ENCODE peak calls at places on chromosomes 3 and 15, in six cellular contexts. B, Q, J, K, H and C are unnamed samples.

GRCh38 chr3:36907911-36908646 is 36.8 kb downstream of the TRANK1 start:
- DNase-seq in J (no peak), H (peak), Q (peak), B (peak), K (peak), C (peak)

GRCh38 chr3:167691366-167691765 is 37.6 kb upstream of the WDR49 start:
- DNase-seq in H (no peak), K (no peak), B (no peak), J (no peak), Q (no peak), C (no peak)

GRCh38 chr3:152183473-152183872 is 85.3 kb upstream of the MBNL1 start:
- DNase-seq in B (peak), J (peak), Q (no peak), K (no peak), H (peak), C (peak)

GRCh38 chr15:52262364-52262763 is 33.2 kb downstream of the MYO5C start:
- DNase-seq in J (no peak), K (no peak), H (peak), Q (no peak), B (peak), C (no peak)

GRCh38 chr3:65030847-65031463 is 343.2 kb upstream of the ADAMTS9 start:
- DNase-seq in H (peak), B (peak), K (peak), J (no peak), Q (no peak), C (peak)

GRCh38 chr3:21942328-21942727 is 191.3 kb upstream of the ZNF385D start:
- DNase-seq in K (no peak), Q (no peak), B (peak), J (no peak), H (peak), C (peak)

GRCh38 chr3:10008588-10009344 is 17.5 kb upstream of the FANCD2 start:
- DNase-seq in H (peak), Q (peak), B (peak), K (peak), J (peak), C (peak)

GRCh38 chr15:67937153-67937761 is 97.4 kb upstream of the RNU6-1 start:
- DNase-seq in K (no peak), J (no peak), H (no peak), Q (no peak), B (no peak), C (no peak)

GRCh38 chr15:95440712-95441111 is 889.8 kb upstream of the NR2F2 start:
- DNase-seq in J (no peak), Q (no peak), H (peak), B (peak), K (no peak), C (no peak)

GRCh38 chr3:160227389-160227788 is 2.2 kb downstream of the C3orf80 start:
- DNase-seq in K (no peak), Q (no peak), B (no peak), J (no peak), H (no peak), C (no peak)

GRCh38 chr3:36701249-36701572 is 63.1 kb downstream of the DCLK3 start:
- DNase-seq in Q (no peak), K (no peak), B (no peak), J (no peak), H (no peak), C (no peak)

DNA sequence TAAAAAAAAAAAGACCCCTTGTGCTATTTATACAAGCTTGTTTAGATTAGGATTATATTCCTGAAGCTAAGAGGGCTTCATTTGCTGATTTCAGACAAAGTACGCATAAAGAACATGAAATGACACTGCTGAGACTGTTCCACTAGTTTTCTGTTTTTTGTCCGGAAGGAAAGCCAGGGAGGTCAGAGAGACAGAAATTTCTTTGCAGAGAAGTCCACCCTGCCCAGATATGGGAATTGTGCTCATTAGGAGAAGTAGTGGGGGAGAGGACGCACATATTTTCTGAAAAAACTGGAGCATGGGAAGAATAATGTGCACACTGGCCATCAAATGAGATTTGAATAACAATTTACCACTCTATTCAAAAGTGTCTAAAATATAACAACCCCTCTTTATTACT is 220.9 kb upstream of the ICE2 start:
- DNase-seq in K (no peak), J (no peak), Q (no peak), H (no peak), B (no peak), C (no peak)
- TF ChIP-seq CTCF in K (no peak), J (no peak), Q (no peak), H (no peak), B (no peak), C (no peak)

GRCh38 chr3:107238787-107239186 is 138.5 kb upstream of the CCDC54 start:
- DNase-seq in Q (no peak), K (no peak), H (no peak), J (no peak), B (no peak), C (no peak)

GRCh38 chr3:107239703-107240102 is 137.5 kb upstream of the CCDC54 start:
- DNase-seq in Q (no peak), B (no peak), H (no peak), K (no peak), J (no peak), C (no peak)

GRCh38 chr3:107235193-107235922 is 141.9 kb upstream of the CCDC54 start:
- DNase-seq in H (peak), J (peak), Q (no peak), K (no peak), B (peak), C (peak)

GRCh38 chr3:107236661-107237375 is 140.4 kb upstream of the CCDC54 start:
- DNase-seq in H (peak), Q (no peak), B (no peak), J (peak), K (no peak), C (no peak)

DNA sequence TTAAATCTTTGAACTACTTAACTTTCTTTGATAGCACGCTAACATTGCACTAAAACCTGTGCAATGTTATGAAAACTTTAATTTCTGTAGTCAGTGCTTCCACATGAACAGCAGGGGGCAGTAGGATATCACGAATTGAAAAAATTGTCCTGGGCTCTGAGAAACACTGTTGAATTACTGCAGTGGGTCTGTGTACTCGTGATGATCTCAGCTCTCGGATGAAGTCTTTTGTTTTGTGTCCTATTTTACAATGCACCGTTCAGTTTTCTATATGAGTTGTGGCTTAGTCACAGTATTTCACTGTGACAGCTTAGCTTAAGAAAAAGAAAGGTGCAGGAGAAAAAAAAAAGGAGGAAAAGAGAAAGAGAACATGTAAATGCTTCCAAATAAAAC is 141.3 kb upstream of the CCDC54 start:
- DNase-seq in Q (peak), B (peak), H (peak), K (peak), J (peak), C (peak)
- H3K4me3 ChIP-seq in Q (peak), B (peak), H (peak), K (peak), J (peak), C (peak)

DNA sequence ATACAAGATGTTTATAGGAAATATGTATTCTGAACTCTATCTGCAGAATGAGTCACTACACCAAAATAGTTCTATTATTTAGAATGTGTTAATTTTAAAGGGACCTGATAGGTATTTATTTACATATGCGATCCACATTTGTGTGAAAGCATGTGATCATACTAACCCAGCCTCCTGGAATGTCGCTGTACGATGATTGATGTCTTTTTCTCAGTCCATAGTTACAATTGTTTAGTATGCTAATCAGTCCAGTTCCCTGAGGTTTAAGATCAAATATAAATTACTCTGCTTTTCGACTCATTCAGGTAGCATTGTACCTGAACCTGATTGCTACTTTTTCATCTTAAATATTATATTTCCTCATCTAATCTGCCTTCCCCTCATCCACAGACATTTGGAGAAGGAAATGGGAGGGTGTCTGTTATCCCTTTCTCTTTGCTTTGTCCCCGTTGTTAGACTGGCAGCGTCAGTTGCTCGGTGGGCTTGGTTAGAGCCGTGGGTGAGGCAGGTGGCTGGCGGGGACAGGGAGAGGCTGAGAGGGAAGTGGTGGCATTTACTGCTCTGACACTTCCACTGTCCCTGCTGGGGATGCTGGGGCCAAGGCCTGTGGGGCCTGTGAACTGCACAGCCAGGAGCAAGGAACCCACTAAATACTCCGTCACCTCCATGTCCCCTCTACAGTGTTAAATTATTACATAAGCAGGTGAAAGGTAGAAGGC is 27.7 kb upstream of the NR2E3 start:
- DNase-seq in Q (no peak), H (no peak), J (no peak), K (no peak), B (no peak), C (no peak)
- TF ChIP-seq CTCF in Q (no peak), H (no peak), J (no peak), K (no peak), B (no peak), C (no peak)

GRCh38 chr3:169243122-169243521 is 420.4 kb downstream of the MECOM start:
- DNase-seq in B (no peak), H (peak), K (no peak), J (no peak), Q (no peak), C (peak)

GRCh38 chr3:169240786-169241486 is 422.6 kb downstream of the MECOM start:
- DNase-seq in J (no peak), K (no peak), H (no peak), B (no peak), Q (no peak), C (no peak)

GRCh38 chr3:169241575-169241927 is 422.0 kb downstream of the MECOM start:
- DNase-seq in K (no peak), B (no peak), Q (no peak), J (no peak), H (peak), C (no peak)

GRCh38 chr3:169243579-169243978 is 419.9 kb downstream of the MECOM start:
- DNase-seq in Q (no peak), H (no peak), B (no peak), K (no peak), J (no peak), C (no peak)

DNA sequence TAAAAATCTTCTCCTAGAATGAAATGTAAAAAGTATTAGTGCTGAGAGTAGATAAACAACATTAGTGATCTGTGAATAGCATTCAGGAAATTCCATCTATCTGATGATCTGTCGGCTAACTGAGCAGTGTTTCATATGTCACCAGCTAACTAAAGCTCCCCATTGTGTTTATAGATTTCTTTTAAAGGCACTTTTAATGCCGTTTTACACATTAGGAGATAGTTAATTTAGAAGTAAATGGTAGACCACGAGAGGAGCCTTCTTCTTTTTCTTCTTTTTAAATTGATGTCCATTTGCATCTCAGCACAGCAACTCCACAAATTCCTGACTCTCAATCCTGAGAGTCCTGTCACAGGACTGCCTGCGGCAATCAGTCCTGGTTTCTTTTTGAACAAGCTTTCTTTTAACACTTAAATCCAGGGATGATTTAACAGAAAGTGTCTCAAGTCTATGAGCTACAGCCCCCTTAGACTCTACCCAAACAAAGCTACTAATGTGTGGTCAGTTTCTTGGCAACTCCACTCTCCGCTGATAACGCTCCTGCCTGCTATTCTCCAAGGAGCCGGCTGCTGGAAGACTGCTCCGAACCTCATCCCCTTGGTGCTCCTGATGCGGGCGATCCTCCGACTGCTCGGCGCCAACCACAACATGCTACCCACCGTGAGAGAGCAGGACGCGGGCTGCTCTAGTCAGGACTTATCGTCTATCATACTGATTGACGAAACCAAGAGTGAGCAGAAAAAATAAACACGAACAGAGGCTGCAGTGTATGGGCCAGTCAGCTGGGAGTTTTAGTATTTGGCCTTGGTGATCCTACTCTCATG is 421.4 kb downstream of the MECOM start:
- DNase-seq in J (peak), H (peak), K (no peak), B (peak), Q (no peak), C (peak)
- H3K4me3 ChIP-seq in J (peak), H (peak), K (peak), B (peak), Q (no peak), C (peak)

GRCh38 chr3:50352762-50353161 is 2.1 kb downstream of the CYB561D2 start:
- DNase-seq in Q (no peak), B (peak), K (peak), H (peak), J (no peak), C (no peak)
- TF ChIP-seq CTCF in Q (no peak), B (peak), K (peak), H (peak), J (peak), C (peak)

DNA sequence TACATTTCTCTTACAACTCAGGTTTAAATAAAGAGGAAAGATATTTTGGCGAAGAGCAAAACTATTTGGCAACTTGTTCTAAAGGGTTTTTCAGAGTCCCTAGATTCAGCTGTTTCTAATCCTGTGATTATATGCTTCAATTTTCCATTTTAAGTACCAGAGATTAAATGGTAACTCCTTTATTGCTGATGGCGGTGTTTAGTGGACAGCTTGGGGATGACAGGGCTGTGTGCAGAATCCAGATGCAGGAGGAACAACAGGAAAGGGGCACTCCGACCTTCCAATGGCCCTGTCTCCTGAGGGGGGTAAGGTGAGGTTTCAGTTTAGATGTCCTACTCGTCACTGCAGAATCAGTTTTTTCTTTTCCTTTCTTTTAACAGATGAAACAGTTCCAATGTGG is 405.0 kb downstream of the PDCD6IP start:
- DNase-seq in Q (no peak), J (no peak), H (no peak), B (no peak), K (no peak), C (no peak)
- H3K4me3 ChIP-seq in Q (no peak), J (no peak), H (no peak), B (no peak), K (no peak), C (no peak)